ENCODE peak calls at places on chromosomes 16 and 17, in four cellular contexts. K is left lung, D is neural progenitor cell, U is Peyer's patch. Y is an unnamed sample.
A peak's percentile ranks its signal among the peaks of the same experiment; 100 is the strongest.

GRCh38 chr16:80189481-80190163 is 351.2 kb upstream of the DYNLRB2 start:
- DNase-seq in K (no peak), D (no peak), U (no peak), Y (no peak)

GRCh38 chr17:39648876-39649430 is 12.0 kb downstream of the STARD3 start:
- DNase-seq in K (no peak), D (no peak), U (no peak), Y (no peak)

GRCh38 chr16:12124742-12125141 is 148.2 kb downstream of the SNX29 start:
- DNase-seq in K (no peak), D (no peak), U (no peak), Y (no peak)

GRCh38 chr17:50533720-50534148 is 1.2 kb downstream of the EPN3 start:
- DNase-seq in K (no peak), D (no peak), U (peak; percentile 71), Y (no peak)

GRCh38 chr16:86975445-86975844 is 341.7 kb downstream of the C16orf95 start:
- DNase-seq in K (no peak), D (peak; percentile 56), U (no peak), Y (no peak)

GRCh38 chr17:42101513-42102292 is 3.4 kb upstream of the ZNF385C start:
- DNase-seq in K (peak; percentile 64), D (peak; percentile 79), U (peak; percentile 83), Y (peak; percentile 44)

GRCh38 chr17:2214047-2214717 is 89.4 kb downstream of the SMG6 start:
- DNase-seq in K (peak; percentile 62), D (peak; percentile 43), U (peak; percentile 56), Y (peak; percentile 45)

GRCh38 chr16:71882505-71883192 is 1.3 kb downstream of the ZNF821 start:
- DNase-seq in K (no peak), D (peak; percentile 86), U (peak; percentile 92), Y (no peak)

GRCh38 chr17:55567240-55568216 is 56.3 kb upstream of the SMIM36 start:
- DNase-seq in K (no peak), D (no peak), U (no peak), Y (no peak)

GRCh38 chr17:71234349-71234748 is 886.5 kb upstream of the SOX9 start:
- DNase-seq in K (no peak), D (no peak), U (no peak), Y (no peak)

GRCh38 chr16:64159986-64160385 is 961.9 kb downstream of the CDH11 start:
- DNase-seq in K (no peak), D (no peak), U (no peak), Y (no peak)

GRCh38 chr17:55421179-55421934 is at the start of gene MMD:
- DNase-seq in K (no peak), D (no peak), U (peak; percentile 76), Y (no peak)

GRCh38 chr17:50162466-50163254 is 3.1 kb upstream of the SGCA start:
- DNase-seq in K (no peak), D (no peak), U (no peak), Y (no peak)

GRCh38 chr17:28396635-28397239 is 9.3 kb downstream of the SLC46A1 start:
- DNase-seq in K (no peak), D (no peak), U (no peak), Y (no peak)

GRCh38 chr16:11781773-11782172 is 15.3 kb downstream of the ZC3H7A start:
- DNase-seq in K (no peak), D (no peak), U (no peak), Y (peak; percentile 33)

GRCh38 chr17:31631759-31632158 is 227.3 kb downstream of the COPRS start:
- DNase-seq in K (no peak), D (no peak), U (no peak), Y (no peak)

GRCh38 chr17:62994931-62995330 is 28.9 kb downstream of the TANC2 start:
- DNase-seq in K (no peak), D (no peak), U (no peak), Y (no peak)

GRCh38 chr16:48054881-48055601 is 100.8 kb downstream of the ABCC12 start:
- DNase-seq in K (peak; percentile 41), D (peak; percentile 75), U (peak; percentile 48), Y (peak; percentile 77)

GRCh38 chr17:1412185-1413110 is 12.4 kb upstream of the YWHAE start:
- DNase-seq in K (peak; percentile 51), D (no peak), U (peak; percentile 50), Y (no peak)

GRCh38 chr16:12904041-12904671 is 2.8 kb downstream of the SHISA9 start:
- DNase-seq in K (no peak), D (peak; percentile 74), U (no peak), Y (no peak)

GRCh38 chr16:19184823-19185509 is 16.9 kb downstream of the SYT17 start:
- DNase-seq in K (no peak), D (no peak), U (no peak), Y (no peak)

GRCh38 chr17:74843352-74843627 is 16.4 kb downstream of the GRIN2C start:
- DNase-seq in K (no peak), D (peak; percentile 15), U (no peak), Y (no peak)

GRCh38 chr16:83356266-83356665 is 451.5 kb upstream of the HSBP1 start:
- DNase-seq in K (no peak), D (peak; percentile 82), U (no peak), Y (peak; percentile 11)

GRCh38 chr16:57890752-57891111 is 80.2 kb downstream of the CNGB1 start:
- DNase-seq in K (no peak), D (no peak), U (no peak), Y (no peak)

GRCh38 chr16:57889960-57890751 is 80.8 kb downstream of the CNGB1 start:
- DNase-seq in K (no peak), D (no peak), U (no peak), Y (no peak)

GRCh38 chr16:57888128-57888527 is 82.8 kb downstream of the CNGB1 start:
- DNase-seq in K (no peak), D (no peak), U (no peak), Y (no peak)

GRCh38 chr16:57889111-57889510 is 81.8 kb downstream of the CNGB1 start:
- DNase-seq in K (no peak), D (no peak), U (no peak), Y (no peak)

DNA sequence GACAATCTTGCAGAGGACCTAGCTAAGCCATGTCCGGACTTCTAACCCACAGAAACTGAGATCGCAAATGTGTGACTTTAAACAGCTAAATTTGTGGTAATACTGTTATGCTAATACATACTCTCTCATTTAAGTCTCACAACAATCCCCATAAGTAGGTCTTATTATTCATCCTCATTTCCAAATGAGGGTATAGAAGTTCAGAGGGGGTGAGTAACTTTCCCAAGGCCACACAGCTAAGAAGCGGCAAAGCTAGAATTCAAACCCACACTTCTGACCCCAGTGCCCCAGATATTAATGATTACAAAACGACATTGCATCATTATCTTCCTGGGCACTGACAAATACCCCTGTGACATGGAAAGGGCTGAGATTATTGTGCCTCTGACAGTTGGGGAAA is 81.4 kb downstream of the CNGB1 start:
- DNase-seq in K (no peak), D (no peak), U (no peak), Y (no peak)
- H3K27ac ChIP-seq in K (no peak overlapping the region), D (no peak overlapping the region), U (peak overlapping the region; percentile 25), Y (no peak overlapping the region)

GRCh38 chr17:6544770-6545169 is 11.6 kb downstream of the PITPNM3 start:
- DNase-seq in K (no peak), D (peak; percentile 31), U (no peak), Y (no peak)

GRCh38 chr17:6543079-6544010 is 13.0 kb downstream of the PITPNM3 start:
- DNase-seq in K (no peak), D (no peak), U (no peak), Y (no peak)

GRCh38 chr17:6541886-6542285 is 14.5 kb downstream of the PITPNM3 start:
- DNase-seq in K (no peak), D (no peak), U (no peak), Y (no peak)

GRCh38 chr17:6544011-6544370 is 12.4 kb downstream of the PITPNM3 start:
- DNase-seq in K (no peak), D (no peak), U (no peak), Y (no peak)

DNA sequence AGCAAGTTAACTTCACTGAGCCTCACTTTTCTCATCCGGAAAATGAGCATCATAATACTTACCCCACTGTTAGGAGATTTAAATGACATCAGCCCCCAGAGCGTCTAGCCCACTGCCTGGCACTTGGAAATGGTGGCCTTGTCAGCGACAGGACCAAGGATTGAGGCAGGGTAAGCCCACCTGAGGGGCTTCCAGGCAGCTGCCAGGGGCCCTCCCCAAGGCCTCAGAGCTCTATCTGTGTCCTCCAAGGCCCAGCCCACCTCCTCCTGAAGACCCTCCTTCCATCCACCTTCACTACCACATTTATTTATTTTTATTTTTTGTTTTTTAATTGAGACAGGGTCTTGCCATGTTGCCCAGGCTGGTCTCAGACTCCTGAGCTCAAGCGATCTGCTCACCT is 13.8 kb downstream of the PITPNM3 start:
- DNase-seq in K (no peak), D (no peak), U (no peak), Y (no peak)
- H3K27ac ChIP-seq in K (no peak overlapping the region), D (no peak overlapping the region), U (no peak overlapping the region), Y (no peak overlapping the region)

DNA sequence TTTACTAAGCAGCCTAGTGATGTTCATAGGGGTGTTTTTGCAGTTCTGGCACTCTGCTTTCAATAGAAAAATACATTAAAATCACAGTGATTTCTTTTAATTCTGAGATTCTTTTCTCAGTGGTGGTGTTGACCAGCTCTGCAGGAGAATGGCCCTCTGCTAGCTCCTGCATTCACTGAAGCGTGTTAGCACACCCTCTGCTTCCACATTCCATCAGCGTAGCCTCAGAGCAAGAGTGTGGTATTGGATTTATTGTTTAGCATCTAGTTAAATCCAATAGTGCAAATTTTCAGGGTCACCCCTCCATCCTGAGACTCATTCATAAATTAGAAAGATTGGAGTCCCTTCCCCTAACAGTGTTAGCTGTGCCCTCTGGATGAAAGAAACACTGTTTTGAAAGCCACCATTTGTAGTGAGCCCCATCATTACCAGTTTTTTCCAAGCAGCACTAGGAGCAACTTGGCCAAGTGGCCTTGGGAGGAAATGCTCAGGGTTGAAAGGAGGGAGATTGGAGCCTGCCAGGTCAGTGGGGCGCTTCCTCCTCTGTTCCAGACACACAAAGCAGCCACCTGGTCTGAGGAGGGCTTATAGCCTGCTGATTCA is 45.7 kb downstream of the B9D1 start:
- DNase-seq in K (no peak), D (no peak), U (no peak), Y (no peak)
- H3K27ac ChIP-seq in K (no peak overlapping the region), D (no peak overlapping the region), U (no peak overlapping the region), Y (peak overlapping the region; percentile 90)

GRCh38 chr16:70159355-70160348 is 13.9 kb upstream of the CLEC18C start:
- DNase-seq in K (no peak), D (no peak), U (no peak), Y (no peak)

GRCh38 chr16:70160388-70160787 is 13.2 kb upstream of the CLEC18C start:
- DNase-seq in K (no peak), D (no peak), U (no peak), Y (no peak)

GRCh38 chr16:70157105-70157476 is 16.5 kb upstream of the CLEC18C start:
- DNase-seq in K (no peak), D (no peak), U (no peak), Y (no peak)

GRCh38 chr16:70157477-70158260 is 15.9 kb upstream of the CLEC18C start:
- DNase-seq in K (no peak), D (no peak), U (no peak), Y (no peak)

GRCh38 chr16:70158261-70158939 is 15.2 kb upstream of the CLEC18C start:
- DNase-seq in K (no peak), D (no peak), U (no peak), Y (no peak)
- H3K27ac ChIP-seq in K (no peak overlapping the region), D (no peak overlapping the region), U (no peak overlapping the region), Y (peak overlapping the region; percentile 37)

GRCh38 chr17:12637015-12637414 is 28.7 kb upstream of the MYOCD start:
- DNase-seq in K (no peak), D (no peak), U (no peak), Y (no peak)
- H3K27ac ChIP-seq in K (no peak overlapping the region), D (no peak overlapping the region), U (no peak overlapping the region), Y (no peak overlapping the region)

GRCh38 chr16:53967172-53967571 is 263.2 kb downstream of the FTO start:
- DNase-seq in K (no peak), D (no peak), U (no peak), Y (no peak)
- H3K27ac ChIP-seq in K (no peak overlapping the region), D (peak overlapping the region; percentile 56), U (no peak overlapping the region), Y (peak overlapping the region; percentile 4)